ENCODE peak calls at places on chromosomes 11 and 22, in four cellular contexts. One of them, this sample, is unnamed.

GRCh38 chr11:69657911-69658605 is 17.1 kb downstream of the LTO1 start:
- DNase-seq in uterus: no peak
- DNase-seq in stimulated activated CD4-positive, alpha-beta T cell treated with anti-CD3 and anti-CD28 coated beads, Interleukin-4, amount 100 ng/mL, for 1 hour: no peak
- DNase-seq in amygdala: no peak
- DNase-seq in this sample: peak

GRCh38 chr22:23751441-23751996 is 607 bp upstream of the ZNF70 start:
- DNase-seq in uterus: peak
- DNase-seq in stimulated activated CD4-positive, alpha-beta T cell treated with anti-CD3 and anti-CD28 coated beads, Interleukin-4, amount 100 ng/mL, for 1 hour: no peak
- DNase-seq in amygdala: no peak
- DNase-seq in this sample: no peak

GRCh38 chr11:73325036-73325981 is 17.2 kb downstream of the ARHGEF17 start:
- DNase-seq in uterus: peak
- DNase-seq in stimulated activated CD4-positive, alpha-beta T cell treated with anti-CD3 and anti-CD28 coated beads, Interleukin-4, amount 100 ng/mL, for 1 hour: no peak
- DNase-seq in amygdala: no peak
- DNase-seq in this sample: no peak

GRCh38 chr11:7506243-7506642 is 7.6 kb upstream of the PPFIBP2 start:
- DNase-seq in uterus: no peak
- DNase-seq in stimulated activated CD4-positive, alpha-beta T cell treated with anti-CD3 and anti-CD28 coated beads, Interleukin-4, amount 100 ng/mL, for 1 hour: no peak
- DNase-seq in amygdala: no peak
- DNase-seq in this sample: no peak

GRCh38 chr11:127470485-127470884 is 469.9 kb upstream of the KIRREL3 start:
- DNase-seq in uterus: no peak
- DNase-seq in stimulated activated CD4-positive, alpha-beta T cell treated with anti-CD3 and anti-CD28 coated beads, Interleukin-4, amount 100 ng/mL, for 1 hour: no peak
- DNase-seq in amygdala: no peak
- DNase-seq in this sample: peak

GRCh38 chr11:65616575-65617001 is 1.0 kb downstream of the PCNX3 start:
- DNase-seq in uterus: no peak
- DNase-seq in stimulated activated CD4-positive, alpha-beta T cell treated with anti-CD3 and anti-CD28 coated beads, Interleukin-4, amount 100 ng/mL, for 1 hour: no peak
- DNase-seq in amygdala: no peak
- DNase-seq in this sample: no peak

GRCh38 chr11:103585911-103586310 is 450.5 kb upstream of the DDI1 start:
- DNase-seq in uterus: no peak
- DNase-seq in stimulated activated CD4-positive, alpha-beta T cell treated with anti-CD3 and anti-CD28 coated beads, Interleukin-4, amount 100 ng/mL, for 1 hour: no peak
- DNase-seq in amygdala: no peak
- DNase-seq in this sample: no peak

GRCh38 chr11:132158696-132159095 is 788.3 kb downstream of the NTM start:
- DNase-seq in uterus: no peak
- DNase-seq in stimulated activated CD4-positive, alpha-beta T cell treated with anti-CD3 and anti-CD28 coated beads, Interleukin-4, amount 100 ng/mL, for 1 hour: no peak
- DNase-seq in amygdala: no peak
- DNase-seq in this sample: no peak

GRCh38 chr11:93143186-93143585 is 54.6 kb downstream of the SLC36A4 start:
- DNase-seq in uterus: no peak
- DNase-seq in stimulated activated CD4-positive, alpha-beta T cell treated with anti-CD3 and anti-CD28 coated beads, Interleukin-4, amount 100 ng/mL, for 1 hour: no peak
- DNase-seq in amygdala: no peak
- DNase-seq in this sample: no peak

GRCh38 chr11:47269829-47270305 is at the start of gene MADD:
- DNase-seq in uterus: peak
- DNase-seq in stimulated activated CD4-positive, alpha-beta T cell treated with anti-CD3 and anti-CD28 coated beads, Interleukin-4, amount 100 ng/mL, for 1 hour: peak
- DNase-seq in amygdala: peak
- DNase-seq in this sample: peak

GRCh38 chr22:25067851-25068421 is 115.4 kb downstream of the KIAA1671 start:
- DNase-seq in uterus: no peak
- DNase-seq in stimulated activated CD4-positive, alpha-beta T cell treated with anti-CD3 and anti-CD28 coated beads, Interleukin-4, amount 100 ng/mL, for 1 hour: peak
- DNase-seq in amygdala: peak
- DNase-seq in this sample: no peak

GRCh38 chr11:636511-637332 is at the start of gene DRD4:
- DNase-seq in uterus: no peak
- DNase-seq in stimulated activated CD4-positive, alpha-beta T cell treated with anti-CD3 and anti-CD28 coated beads, Interleukin-4, amount 100 ng/mL, for 1 hour: no peak
- DNase-seq in amygdala: no peak
- DNase-seq in this sample: no peak

GRCh38 chr11:68641880-68642279 is 42.5 kb upstream of the GAL start:
- DNase-seq in uterus: no peak
- DNase-seq in stimulated activated CD4-positive, alpha-beta T cell treated with anti-CD3 and anti-CD28 coated beads, Interleukin-4, amount 100 ng/mL, for 1 hour: no peak
- DNase-seq in amygdala: no peak
- DNase-seq in this sample: no peak

GRCh38 chr22:27377901-27378300 is 423.7 kb downstream of the MN1 start:
- DNase-seq in uterus: no peak
- DNase-seq in stimulated activated CD4-positive, alpha-beta T cell treated with anti-CD3 and anti-CD28 coated beads, Interleukin-4, amount 100 ng/mL, for 1 hour: no peak
- DNase-seq in amygdala: no peak
- DNase-seq in this sample: no peak

GRCh38 chr22:22684605-22685561 is 40.5 kb downstream of the GGTLC2 start:
- DNase-seq in uterus: peak
- DNase-seq in stimulated activated CD4-positive, alpha-beta T cell treated with anti-CD3 and anti-CD28 coated beads, Interleukin-4, amount 100 ng/mL, for 1 hour: no peak
- DNase-seq in amygdala: no peak
- DNase-seq in this sample: no peak

GRCh38 chr11:6387811-6388599 is 2.3 kb upstream of the SMPD1 start:
- DNase-seq in uterus: no peak
- DNase-seq in stimulated activated CD4-positive, alpha-beta T cell treated with anti-CD3 and anti-CD28 coated beads, Interleukin-4, amount 100 ng/mL, for 1 hour: no peak
- DNase-seq in amygdala: no peak
- DNase-seq in this sample: no peak

GRCh38 chr22:45328822-45329535 is 19.2 kb downstream of the FAM118A start:
- DNase-seq in uterus: no peak
- DNase-seq in stimulated activated CD4-positive, alpha-beta T cell treated with anti-CD3 and anti-CD28 coated beads, Interleukin-4, amount 100 ng/mL, for 1 hour: no peak
- DNase-seq in amygdala: no peak
- DNase-seq in this sample: no peak

GRCh38 chr22:49951986-49952896 is 8.3 kb upstream of the PIM3 start:
- DNase-seq in uterus: no peak
- DNase-seq in stimulated activated CD4-positive, alpha-beta T cell treated with anti-CD3 and anti-CD28 coated beads, Interleukin-4, amount 100 ng/mL, for 1 hour: no peak
- DNase-seq in amygdala: no peak
- DNase-seq in this sample: no peak

GRCh38 chr11:126607374-126607773 is 251.9 kb downstream of the ST3GAL4 start:
- DNase-seq in uterus: no peak
- DNase-seq in stimulated activated CD4-positive, alpha-beta T cell treated with anti-CD3 and anti-CD28 coated beads, Interleukin-4, amount 100 ng/mL, for 1 hour: no peak
- DNase-seq in amygdala: peak
- DNase-seq in this sample: peak

GRCh38 chr11:110434952-110435779 is 5.4 kb downstream of the FDX1 start:
- DNase-seq in uterus: no peak
- DNase-seq in stimulated activated CD4-positive, alpha-beta T cell treated with anti-CD3 and anti-CD28 coated beads, Interleukin-4, amount 100 ng/mL, for 1 hour: peak
- DNase-seq in amygdala: no peak
- DNase-seq in this sample: no peak

GRCh38 chr11:69312418-69313399 is 18.8 kb downstream of the MYEOV start:
- DNase-seq in uterus: no peak
- DNase-seq in stimulated activated CD4-positive, alpha-beta T cell treated with anti-CD3 and anti-CD28 coated beads, Interleukin-4, amount 100 ng/mL, for 1 hour: no peak
- DNase-seq in amygdala: no peak
- DNase-seq in this sample: no peak

GRCh38 chr11:73001615-73002014 is 140.5 kb downstream of the FCHSD2 start:
- DNase-seq in uterus: no peak
- DNase-seq in stimulated activated CD4-positive, alpha-beta T cell treated with anti-CD3 and anti-CD28 coated beads, Interleukin-4, amount 100 ng/mL, for 1 hour: no peak
- DNase-seq in amygdala: no peak
- DNase-seq in this sample: no peak

GRCh38 chr22:38017272-38017920 is 33.0 kb upstream of the SOX10 start:
- DNase-seq in uterus: peak
- DNase-seq in stimulated activated CD4-positive, alpha-beta T cell treated with anti-CD3 and anti-CD28 coated beads, Interleukin-4, amount 100 ng/mL, for 1 hour: no peak
- DNase-seq in amygdala: peak
- DNase-seq in this sample: no peak

GRCh38 chr22:50599816-50600454 is 658 bp upstream of the MAPK8IP2 start:
- DNase-seq in uterus: no peak
- DNase-seq in stimulated activated CD4-positive, alpha-beta T cell treated with anti-CD3 and anti-CD28 coated beads, Interleukin-4, amount 100 ng/mL, for 1 hour: peak
- DNase-seq in amygdala: no peak
- DNase-seq in this sample: peak

GRCh38 chr11:3929689-3930088 is 74.2 kb downstream of the STIM1 start:
- DNase-seq in uterus: peak
- DNase-seq in stimulated activated CD4-positive, alpha-beta T cell treated with anti-CD3 and anti-CD28 coated beads, Interleukin-4, amount 100 ng/mL, for 1 hour: no peak
- DNase-seq in amygdala: no peak
- DNase-seq in this sample: no peak

GRCh38 chr11:128316541-128317206 is 270.7 kb downstream of the ETS1 start:
- DNase-seq in uterus: no peak
- DNase-seq in stimulated activated CD4-positive, alpha-beta T cell treated with anti-CD3 and anti-CD28 coated beads, Interleukin-4, amount 100 ng/mL, for 1 hour: no peak
- DNase-seq in amygdala: no peak
- DNase-seq in this sample: no peak

GRCh38 chr11:126007263-126007662 is 55.4 kb downstream of the CDON start:
- DNase-seq in uterus: peak
- DNase-seq in stimulated activated CD4-positive, alpha-beta T cell treated with anti-CD3 and anti-CD28 coated beads, Interleukin-4, amount 100 ng/mL, for 1 hour: no peak
- DNase-seq in amygdala: no peak
- DNase-seq in this sample: no peak

GRCh38 chr11:103609117-103610066 is 427.0 kb upstream of the DDI1 start:
- DNase-seq in uterus: no peak
- DNase-seq in stimulated activated CD4-positive, alpha-beta T cell treated with anti-CD3 and anti-CD28 coated beads, Interleukin-4, amount 100 ng/mL, for 1 hour: no peak
- DNase-seq in amygdala: no peak
- DNase-seq in this sample: no peak

GRCh38 chr11:110091995-110092576 is 1.1 kb upstream of the ZC3H12C start:
- DNase-seq in uterus: peak
- DNase-seq in stimulated activated CD4-positive, alpha-beta T cell treated with anti-CD3 and anti-CD28 coated beads, Interleukin-4, amount 100 ng/mL, for 1 hour: no peak
- DNase-seq in amygdala: no peak
- DNase-seq in this sample: no peak

GRCh38 chr11:59112494-59112893 is 5.5 kb downstream of the FAM111B start:
- DNase-seq in uterus: no peak
- DNase-seq in stimulated activated CD4-positive, alpha-beta T cell treated with anti-CD3 and anti-CD28 coated beads, Interleukin-4, amount 100 ng/mL, for 1 hour: no peak
- DNase-seq in amygdala: no peak
- DNase-seq in this sample: no peak

GRCh38 chr11:3003396-3004231 is 11.5 kb upstream of the NAP1L4 start:
- DNase-seq in uterus: peak
- DNase-seq in stimulated activated CD4-positive, alpha-beta T cell treated with anti-CD3 and anti-CD28 coated beads, Interleukin-4, amount 100 ng/mL, for 1 hour: no peak
- DNase-seq in amygdala: no peak
- DNase-seq in this sample: no peak

GRCh38 chr11:121112498-121113455 is 11.7 kb downstream of the TECTA start:
- DNase-seq in uterus: peak
- DNase-seq in stimulated activated CD4-positive, alpha-beta T cell treated with anti-CD3 and anti-CD28 coated beads, Interleukin-4, amount 100 ng/mL, for 1 hour: peak
- DNase-seq in amygdala: peak
- DNase-seq in this sample: peak